ENCODE peak calls at places on chromosomes 1 and 21, in nine cellular contexts. K is GM23338, J is pancreas, L is body of pancreas, E is bronchial epithelial cell, D is GM06990, X is kidney, P is brain microvascular endothelial cell, Q is transverse colon. M is an unnamed sample.

GRCh38 chr1:183164350-183164749 is 21.7 kb upstream of the LAMC2 start:
- DNase-seq in X (peak), E (peak), J (no peak), L (no peak), D (no peak), Q (no peak), P (peak), K (peak), M (no peak)

GRCh38 chr1:24175033-24175755 is 11.9 kb downstream of the IFNLR1 start:
- DNase-seq in X (no peak), E (peak), J (no peak), K (no peak), L (no peak), P (no peak), Q (no peak), D (no peak), M (no peak)

GRCh38 chr1:41476807-41477361 is 7.6 kb downstream of the EDN2 start:
- DNase-seq in L (peak), J (peak), Q (peak), P (peak), D (no peak), X (peak), K (no peak), E (no peak), M (no peak)

GRCh38 chr21:35026617-35027557 is 22.2 kb downstream of the RUNX1 start:
- DNase-seq in K (peak), Q (peak), P (peak), L (peak), J (peak), D (peak), E (peak), X (peak), M (no peak)

GRCh38 chr1:154736840-154737239 is 128.9 kb upstream of the ADAR start:
- DNase-seq in E (peak), X (no peak), D (no peak), K (no peak), J (no peak), L (no peak), P (peak), Q (no peak), M (peak)

GRCh38 chr1:16032388-16033100 is 10.7 kb downstream of the CLCNKA start:
- DNase-seq in D (peak), X (peak), K (peak), E (peak), J (peak), Q (peak), P (peak), L (peak), M (peak)

GRCh38 chr21:31354604-31355443 is 10.8 kb upstream of the TIAM1 start:
- DNase-seq in D (no peak), P (peak), K (peak), E (peak), J (peak), Q (peak), X (no peak), L (no peak), M (peak)

GRCh38 chr1:51969038-51969705 is 21.3 kb downstream of the RAB3B start:
- DNase-seq in K (no peak), P (peak), L (peak), D (no peak), J (no peak), X (no peak), Q (no peak), E (peak), M (peak)

GRCh38 chr1:100861379-100861778 is 33.3 kb downstream of the EXTL2 start:
- DNase-seq in Q (no peak), L (no peak), P (no peak), X (no peak), K (no peak), D (no peak), J (no peak), E (no peak), M (no peak)

GRCh38 chr1:244353572-244354091 is 98.1 kb downstream of the ADSS2 start:
- DNase-seq in J (peak), D (no peak), L (peak), K (peak), E (peak), Q (peak), X (peak), P (peak), M (peak)

GRCh38 chr1:46755121-46755520 is 36.2 kb upstream of the EFCAB14 start:
- DNase-seq in L (peak), Q (no peak), J (no peak), X (no peak), D (no peak), K (no peak), E (no peak), P (no peak), M (no peak)

GRCh38 chr1:54583868-54584267 is 35.8 kb downstream of the ACOT11 start:
- DNase-seq in P (no peak), J (no peak), L (no peak), Q (no peak), X (no peak), D (no peak), K (no peak), E (no peak), M (no peak)

GRCh38 chr21:39696620-39697019 is 48.4 kb upstream of the IGSF5 start:
- DNase-seq in K (no peak), J (peak), L (peak), D (no peak), E (no peak), X (no peak), Q (peak), P (no peak), M (no peak)

GRCh38 chr1:44822131-44822701 is 13.9 kb downstream of the BTBD19 start:
- DNase-seq in D (no peak), J (peak), E (no peak), K (no peak), X (peak), L (no peak), P (no peak), Q (no peak), M (no peak)

GRCh38 chr1:150562384-150563339 is 13.5 kb downstream of the ADAMTSL4 start:
- DNase-seq in D (peak), K (peak), J (peak), Q (peak), E (no peak), P (no peak), L (peak), X (no peak), M (no peak)

GRCh38 chr1:176466514-176466913 is 3.5 kb downstream of the PAPPA2 start:
- DNase-seq in D (no peak), X (no peak), Q (no peak), L (no peak), J (no peak), E (no peak), P (no peak), K (peak), M (no peak)

GRCh38 chr1:1308756-1309524 is 543 bp downstream of the PUSL1 start:
- DNase-seq in X (peak), J (no peak), L (peak), K (peak), D (no peak), Q (peak), P (no peak), E (no peak), M (no peak)

GRCh38 chr1:155013632-155014031 is 11.0 kb downstream of the ZBTB7B start:
- DNase-seq in K (no peak), L (no peak), Q (peak), E (no peak), P (no peak), X (no peak), J (no peak), D (no peak), M (no peak)

GRCh38 chr1:93628682-93629081 is 53.0 kb downstream of the BCAR3 start:
- DNase-seq in J (no peak), K (no peak), L (no peak), P (no peak), X (no peak), D (no peak), E (no peak), Q (no peak), M (no peak)

GRCh38 chr1:55938376-55938850 is 641.0 kb downstream of the PLPP3 start:
- DNase-seq in J (no peak), L (no peak), E (no peak), X (peak), P (no peak), D (no peak), Q (no peak), K (no peak), M (no peak)

GRCh38 chr1:8687053-8687452 is 130.4 kb downstream of the RERE start:
- DNase-seq in L (no peak), D (no peak), J (no peak), X (no peak), K (no peak), P (no peak), E (no peak), Q (peak), M (no peak)

GRCh38 chr1:82153282-82153630 is 352.5 kb downstream of the ADGRL2 start:
- DNase-seq in Q (no peak), X (no peak), K (no peak), E (no peak), D (no peak), P (peak), J (no peak), L (no peak), M (no peak)

GRCh38 chr1:192489748-192490147 is 85.8 kb upstream of the RGS1 start:
- DNase-seq in K (peak), P (peak), X (peak), D (no peak), E (peak), L (peak), J (peak), Q (peak), M (peak)

GRCh38 chr1:59026472-59026948 is 242.7 kb upstream of the JUN start:
- DNase-seq in P (no peak), E (peak), J (no peak), D (peak), X (no peak), Q (no peak), L (no peak), K (no peak), M (no peak)

GRCh38 chr1:197955486-197956394 is 38.6 kb downstream of the LHX9 start:
- DNase-seq in Q (no peak), J (no peak), X (no peak), D (no peak), L (peak), P (no peak), E (no peak), K (no peak), M (peak)

GRCh38 chr1:48670234-48671020 is 106.3 kb downstream of the BEND5 start:
- DNase-seq in J (no peak), P (no peak), E (no peak), K (no peak), X (no peak), L (no peak), D (no peak), Q (no peak), M (no peak)

GRCh38 chr1:209619696-209620483 is 32.3 kb downstream of the LAMB3 start:
- DNase-seq in L (no peak), Q (no peak), E (no peak), X (no peak), D (no peak), K (no peak), P (no peak), J (no peak), M (no peak)

GRCh38 chr1:203581841-203582240 is 44.8 kb upstream of the ATP2B4 start:
- DNase-seq in D (no peak), P (no peak), X (no peak), K (no peak), J (no peak), Q (no peak), E (no peak), L (no peak), M (no peak)

GRCh38 chr1:203580733-203581132 is 45.9 kb upstream of the ATP2B4 start:
- DNase-seq in L (no peak), P (no peak), X (no peak), K (no peak), Q (no peak), J (no peak), E (no peak), D (no peak), M (no peak)

GRCh38 chr1:203573730-203574129 is 52.9 kb upstream of the ATP2B4 start:
- DNase-seq in J (no peak), L (no peak), E (no peak), D (no peak), X (no peak), P (no peak), K (no peak), Q (no peak), M (no peak)

GRCh38 chr1:203582568-203582967 is 44.1 kb upstream of the ATP2B4 start:
- DNase-seq in D (no peak), L (no peak), E (no peak), X (no peak), K (no peak), J (no peak), P (no peak), Q (no peak), M (no peak)

GRCh38 chr1:203577874-203578464 is 48.7 kb upstream of the ATP2B4 start:
- DNase-seq in E (no peak), J (no peak), L (no peak), K (no peak), X (no peak), D (no peak), Q (no peak), P (no peak), M (no peak)
- H3K4me3 ChIP-seq in E (no peak), J (no peak), L (no peak), K (no peak), X (no peak), D (no peak), Q (no peak), P (no peak), M (no peak)

GRCh38 chr1:173400387-173400995 is 76.6 kb upstream of the PRDX6 start:
- DNase-seq in J (no peak), L (no peak), Q (no peak), X (no peak), K (peak), E (no peak), P (no peak), D (no peak), M (no peak)
- H3K4me3 ChIP-seq in J (no peak), L (no peak), Q (no peak), X (no peak), K (no peak), E (no peak), P (no peak), D (no peak), M (no peak)

GRCh38 chr1:60132985-60133673 is 59.6 kb upstream of the C1orf87 start:
- DNase-seq in L (no peak), X (no peak), J (no peak), Q (peak), K (no peak), D (no peak), P (peak), E (peak), M (peak)
- H3K4me3 ChIP-seq in L (no peak), X (no peak), J (no peak), Q (no peak), K (no peak), D (no peak), P (no peak), E (no peak), M (no peak)

GRCh38 chr1:221335161-221336101 is 406.5 kb downstream of the DUSP10 start:
- DNase-seq in X (peak), E (peak), K (no peak), Q (peak), D (no peak), L (peak), J (peak), P (peak), M (no peak)

GRCh38 chr1:221331263-221332183 is 410.4 kb downstream of the DUSP10 start:
- DNase-seq in X (no peak), K (no peak), D (no peak), Q (no peak), P (no peak), J (no peak), L (no peak), E (peak), M (no peak)

GRCh38 chr1:221337106-221337505 is 404.8 kb downstream of the DUSP10 start:
- DNase-seq in X (no peak), D (no peak), Q (no peak), E (no peak), K (no peak), L (no peak), J (no peak), P (no peak), M (no peak)

GRCh38 chr1:221334082-221334481 is 407.8 kb downstream of the DUSP10 start:
- DNase-seq in K (no peak), X (no peak), E (no peak), J (no peak), P (no peak), D (no peak), Q (no peak), L (no peak), M (no peak)

DNA sequence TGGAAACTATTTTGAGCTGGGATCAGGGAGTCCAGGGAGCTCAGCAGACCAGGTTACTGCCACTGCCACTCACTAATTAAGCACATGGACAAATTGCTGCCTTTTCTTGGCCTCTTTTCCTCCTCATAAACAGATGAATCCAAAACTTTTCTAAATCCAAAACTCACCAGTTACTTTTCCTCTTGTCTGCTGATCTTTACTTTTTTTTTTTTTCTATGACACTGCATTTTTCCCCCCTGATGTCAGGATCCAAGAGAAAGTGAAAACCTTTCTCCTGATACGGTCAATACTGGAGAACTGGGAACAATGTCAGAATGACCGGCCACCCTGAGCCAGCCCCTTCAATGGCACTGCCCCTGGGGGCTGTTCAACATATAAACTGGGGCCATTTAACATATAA is 405.7 kb downstream of the DUSP10 start:
- DNase-seq in X (no peak), Q (no peak), E (no peak), P (no peak), K (no peak), J (no peak), D (no peak), L (no peak), M (no peak)
- H3K4me3 ChIP-seq in X (no peak), Q (no peak), E (no peak), P (no peak), K (no peak), J (no peak), D (no peak), L (no peak), M (peak)

DNA sequence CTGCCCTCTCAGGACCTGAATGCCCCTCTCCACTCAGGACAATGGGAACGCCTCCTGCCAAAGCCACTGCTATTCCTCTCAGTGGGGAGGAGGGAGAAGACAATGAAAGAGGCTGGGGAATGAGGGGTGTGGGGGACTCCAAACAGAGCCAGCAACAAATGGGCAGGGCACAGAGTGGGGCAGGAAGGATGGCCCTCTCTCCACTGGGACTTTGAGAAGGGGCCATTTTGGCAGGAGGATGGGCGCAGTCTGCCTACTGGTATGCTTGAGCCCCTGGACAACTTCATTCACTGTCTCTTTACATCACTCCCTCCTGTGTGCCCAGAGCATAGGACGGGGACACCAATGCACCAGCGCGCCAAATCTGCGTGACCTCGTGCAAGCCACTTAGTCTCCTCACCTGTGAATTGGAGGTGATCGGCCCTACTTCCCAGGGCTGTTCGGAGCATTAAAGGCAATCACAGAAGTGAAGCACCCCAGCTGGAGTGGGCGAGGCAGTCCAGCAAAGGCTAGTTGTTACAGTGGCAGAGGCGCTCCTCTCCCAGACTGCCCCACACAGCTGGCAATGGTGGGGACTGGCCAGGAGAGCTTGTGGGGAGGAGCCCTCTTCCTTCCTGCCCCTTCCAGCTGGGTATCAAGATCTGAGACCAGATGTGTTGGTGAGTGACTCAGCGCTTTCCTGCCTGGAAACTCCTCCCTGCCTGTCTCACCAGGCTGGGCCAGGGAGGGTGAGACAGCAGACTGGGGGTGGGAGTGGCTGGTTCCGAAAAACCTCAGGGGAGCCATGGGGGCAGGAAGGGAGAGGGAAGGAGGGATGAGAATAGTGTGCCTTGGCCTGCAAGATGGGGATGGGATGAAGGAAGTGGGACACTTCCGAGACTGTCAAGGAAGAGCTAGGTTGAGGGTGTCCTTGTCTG is 22.4 kb upstream of the SYNC start:
- DNase-seq in D (no peak), E (peak), J (no peak), X (no peak), P (peak), L (no peak), Q (peak), K (peak), M (peak)
- H3K4me3 ChIP-seq in D (no peak), E (peak), J (no peak), X (no peak), P (no peak), L (no peak), Q (no peak), K (no peak), M (peak)

GRCh38 chr1:36093226-36093625 is 4.5 kb downstream of the ADPRS start:
- DNase-seq in E (no peak), L (no peak), P (no peak), J (no peak), Q (no peak), D (no peak), X (no peak), K (no peak), M (no peak)
- H3K4me3 ChIP-seq in E (no peak), L (no peak), P (no peak), J (no peak), Q (no peak), D (no peak), X (no peak), K (no peak), M (no peak)

GRCh38 chr1:108569097-108569728 is 9.3 kb downstream of the EEIG2 start:
- DNase-seq in D (no peak), E (no peak), P (no peak), Q (no peak), X (no peak), J (no peak), K (no peak), L (no peak), M (no peak)
- H3K4me3 ChIP-seq in D (no peak), E (no peak), P (no peak), Q (no peak), X (no peak), J (no peak), K (no peak), L (no peak), M (no peak)

M was measured in AG04450.